ENCODE peak calls at places on chromosomes 12 and 14, in ten cellular contexts. One of them, this sample, is unnamed.

GRCh38 chr14:70890842-70891442 is 16.3 kb upstream of the PCNX1 start:
- DNase-seq in CD8-positive, alpha-beta T cell: no peak
- DNase-seq in astrocyte of the spinal cord: no peak
- DNase-seq in fibroblast of lung: no peak
- DNase-seq in heart right ventricle: no peak
- DNase-seq in uterus: no peak
- DNase-seq in ascending aorta: no peak
- DNase-seq in H1: no peak
- DNase-seq in fibroblast of mammary gland: no peak
- DNase-seq in foreskin fibroblast: no peak
- DNase-seq in this sample: no peak

GRCh38 chr12:77087427-77087826 is 22.1 kb upstream of the E2F7 start:
- DNase-seq in CD8-positive, alpha-beta T cell: no peak
- DNase-seq in astrocyte of the spinal cord: peak; percentile 96
- DNase-seq in fibroblast of lung: peak; percentile 95
- DNase-seq in heart right ventricle: no peak
- DNase-seq in uterus: no peak
- DNase-seq in ascending aorta: no peak
- DNase-seq in H1: no peak
- DNase-seq in fibroblast of mammary gland: peak; percentile 93
- DNase-seq in foreskin fibroblast: no peak
- DNase-seq in this sample: no peak

GRCh38 chr12:80763874-80764273 is 47.2 kb downstream of the MYF5 start:
- DNase-seq in CD8-positive, alpha-beta T cell: no peak
- DNase-seq in astrocyte of the spinal cord: peak; percentile 78
- DNase-seq in fibroblast of lung: peak; percentile 81
- DNase-seq in heart right ventricle: no peak
- DNase-seq in uterus: no peak
- DNase-seq in ascending aorta: no peak
- DNase-seq in H1: no peak
- DNase-seq in fibroblast of mammary gland: peak; percentile 83
- DNase-seq in foreskin fibroblast: peak; percentile 35
- DNase-seq in this sample: peak; percentile 70

GRCh38 chr12:81015510-81015909 is 62.4 kb upstream of the ACSS3 start:
- DNase-seq in CD8-positive, alpha-beta T cell: no peak
- DNase-seq in astrocyte of the spinal cord: no peak
- DNase-seq in fibroblast of lung: no peak
- DNase-seq in heart right ventricle: no peak
- DNase-seq in uterus: no peak
- DNase-seq in ascending aorta: no peak
- DNase-seq in H1: no peak
- DNase-seq in fibroblast of mammary gland: no peak
- DNase-seq in foreskin fibroblast: no peak
- DNase-seq in this sample: no peak

GRCh38 chr12:66763453-66763852 is 84.6 kb upstream of the GRIP1 start:
- DNase-seq in CD8-positive, alpha-beta T cell: no peak
- DNase-seq in astrocyte of the spinal cord: no peak
- DNase-seq in fibroblast of lung: no peak
- DNase-seq in heart right ventricle: no peak
- DNase-seq in uterus: no peak
- DNase-seq in ascending aorta: no peak
- DNase-seq in H1: no peak
- DNase-seq in fibroblast of mammary gland: no peak
- DNase-seq in foreskin fibroblast: no peak
- DNase-seq in this sample: no peak

GRCh38 chr14:59277659-59278058 is 89.2 kb downstream of the DAAM1 start:
- DNase-seq in CD8-positive, alpha-beta T cell: no peak
- DNase-seq in astrocyte of the spinal cord: peak; percentile 51
- DNase-seq in fibroblast of lung: no peak
- DNase-seq in heart right ventricle: no peak
- DNase-seq in uterus: no peak
- DNase-seq in ascending aorta: no peak
- DNase-seq in H1: no peak
- DNase-seq in fibroblast of mammary gland: peak; percentile 58
- DNase-seq in foreskin fibroblast: no peak
- DNase-seq in this sample: peak; percentile 16

GRCh38 chr12:78186670-78187069 is 356.0 kb downstream of the NAV3 start:
- DNase-seq in CD8-positive, alpha-beta T cell: no peak
- DNase-seq in astrocyte of the spinal cord: no peak
- DNase-seq in fibroblast of lung: no peak
- DNase-seq in heart right ventricle: no peak
- DNase-seq in uterus: no peak
- DNase-seq in ascending aorta: no peak
- DNase-seq in H1: no peak
- DNase-seq in fibroblast of mammary gland: no peak
- DNase-seq in foreskin fibroblast: no peak
- DNase-seq in this sample: no peak

GRCh38 chr12:13627536-13627935 is 353.9 kb downstream of the GRIN2B start:
- DNase-seq in CD8-positive, alpha-beta T cell: no peak
- DNase-seq in astrocyte of the spinal cord: no peak
- DNase-seq in fibroblast of lung: no peak
- DNase-seq in heart right ventricle: no peak
- DNase-seq in uterus: no peak
- DNase-seq in ascending aorta: no peak
- DNase-seq in H1: no peak
- DNase-seq in fibroblast of mammary gland: no peak
- DNase-seq in foreskin fibroblast: no peak
- DNase-seq in this sample: no peak

GRCh38 chr12:68612245-68612644 is 1.5 kb downstream of the RAP1B start:
- DNase-seq in CD8-positive, alpha-beta T cell: no peak
- DNase-seq in astrocyte of the spinal cord: peak; percentile 32
- DNase-seq in fibroblast of lung: peak; percentile 41
- DNase-seq in heart right ventricle: no peak
- DNase-seq in uterus: no peak
- DNase-seq in ascending aorta: no peak
- DNase-seq in H1: no peak
- DNase-seq in fibroblast of mammary gland: peak; percentile 52
- DNase-seq in foreskin fibroblast: no peak
- DNase-seq in this sample: peak; percentile 30
- H3K4me3 ChIP-seq in CD8-positive, alpha-beta T cell: peak overlapping the region; percentile 95
- H3K4me3 ChIP-seq in astrocyte of the spinal cord: peak overlapping the region; percentile 95
- H3K4me3 ChIP-seq in fibroblast of lung: peak overlapping the region; percentile 87
- H3K4me3 ChIP-seq in heart right ventricle: peak overlapping the region; percentile 86
- H3K4me3 ChIP-seq in uterus: peak overlapping the region; percentile 77
- H3K4me3 ChIP-seq in ascending aorta: peak overlapping the region; percentile 84
- H3K4me3 ChIP-seq in H1: peak overlapping the region; percentile 84
- H3K4me3 ChIP-seq in fibroblast of mammary gland: peak overlapping the region; percentile 92
- H3K4me3 ChIP-seq in foreskin fibroblast: peak overlapping the region; percentile 77
- H3K4me3 ChIP-seq in this sample: peak overlapping the region; percentile 79

GRCh38 chr12:10182662-10183061 is 3.8 kb downstream of the TMEM52B start:
- DNase-seq in CD8-positive, alpha-beta T cell: no peak
- DNase-seq in astrocyte of the spinal cord: peak; percentile 34
- DNase-seq in fibroblast of lung: peak; percentile 95
- DNase-seq in heart right ventricle: no peak
- DNase-seq in uterus: no peak
- DNase-seq in ascending aorta: no peak
- DNase-seq in H1: no peak
- DNase-seq in fibroblast of mammary gland: peak; percentile 94
- DNase-seq in foreskin fibroblast: peak; percentile 69
- DNase-seq in this sample: no peak
- TF ChIP-seq CTCF in CD8-positive, alpha-beta T cell: no peak
- TF ChIP-seq CTCF in astrocyte of the spinal cord: no peak
- TF ChIP-seq CTCF in fibroblast of lung: no peak
- TF ChIP-seq CTCF in heart right ventricle: no peak
- TF ChIP-seq CTCF in uterus: no peak
- TF ChIP-seq CTCF in ascending aorta: no peak
- TF ChIP-seq CTCF in H1: no peak
- TF ChIP-seq CTCF in fibroblast of mammary gland: no peak
- TF ChIP-seq CTCF in foreskin fibroblast: no peak
- TF ChIP-seq CTCF in this sample: no peak

DNA sequence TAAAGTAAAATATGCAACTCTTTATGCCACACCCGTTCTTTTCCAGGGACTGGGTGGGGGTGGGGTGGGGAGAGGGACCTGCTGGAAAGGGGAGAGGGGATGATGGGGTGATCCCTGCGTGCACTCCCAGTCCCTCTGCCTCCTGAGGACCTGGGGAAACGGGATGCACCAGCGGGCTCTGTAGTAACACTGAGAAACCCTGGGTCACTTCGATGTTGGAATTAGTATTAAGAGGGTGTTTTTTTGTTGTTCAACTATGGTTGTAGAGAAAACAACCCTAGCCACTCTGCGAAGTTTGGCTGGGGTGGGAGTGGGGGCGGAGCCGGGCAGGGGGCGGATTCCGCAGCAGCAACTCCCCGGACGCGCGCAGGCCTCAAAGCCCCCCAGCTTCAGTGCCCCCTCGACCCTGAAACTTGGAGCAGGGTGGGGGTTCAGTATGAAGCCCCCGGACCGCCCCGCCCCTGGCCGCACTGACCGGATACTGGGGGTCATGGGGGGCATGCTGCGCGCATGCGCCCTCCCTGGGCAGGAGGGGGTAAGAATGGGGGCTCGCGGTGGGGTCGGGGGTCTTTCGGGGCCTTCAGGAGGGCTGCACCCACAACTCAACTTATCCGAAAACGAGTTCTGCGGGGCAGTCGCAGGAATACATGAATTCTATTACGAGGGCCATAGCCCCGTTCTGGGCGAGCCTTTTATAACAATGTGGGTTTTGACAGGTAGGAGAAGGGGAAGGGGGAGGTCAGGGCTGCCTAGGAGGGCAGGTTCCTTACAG is 1.3 kb upstream of the ARHGEF25 start:
- DNase-seq in CD8-positive, alpha-beta T cell: no peak
- DNase-seq in astrocyte of the spinal cord: no peak
- DNase-seq in fibroblast of lung: no peak
- DNase-seq in heart right ventricle: peak; percentile 57
- DNase-seq in uterus: peak; percentile 61
- DNase-seq in ascending aorta: no peak
- DNase-seq in H1: no peak
- DNase-seq in fibroblast of mammary gland: no peak
- DNase-seq in foreskin fibroblast: no peak
- DNase-seq in this sample: no peak
- H3K4me3 ChIP-seq in CD8-positive, alpha-beta T cell: peak overlapping the region; percentile 36
- H3K4me3 ChIP-seq in astrocyte of the spinal cord: no peak overlapping the region
- H3K4me3 ChIP-seq in fibroblast of lung: peak overlapping the region; percentile 70
- H3K4me3 ChIP-seq in heart right ventricle: peak overlapping the region; percentile 77
- H3K4me3 ChIP-seq in uterus: peak overlapping the region; percentile 70
- H3K4me3 ChIP-seq in ascending aorta: peak overlapping the region; percentile 70
- H3K4me3 ChIP-seq in H1: peak overlapping the region; percentile 73
- H3K4me3 ChIP-seq in fibroblast of mammary gland: peak overlapping the region; percentile 57
- H3K4me3 ChIP-seq in foreskin fibroblast: no peak overlapping the region
- H3K4me3 ChIP-seq in this sample: no peak overlapping the region

GRCh38 chr12:31835276-31835882 is 106.6 kb upstream of the AMN1 start:
- DNase-seq in CD8-positive, alpha-beta T cell: no peak
- DNase-seq in astrocyte of the spinal cord: no peak
- DNase-seq in fibroblast of lung: no peak
- DNase-seq in heart right ventricle: no peak
- DNase-seq in uterus: no peak
- DNase-seq in ascending aorta: no peak
- DNase-seq in H1: no peak
- DNase-seq in fibroblast of mammary gland: no peak
- DNase-seq in foreskin fibroblast: no peak
- DNase-seq in this sample: peak; percentile 43
- TF ChIP-seq CTCF in CD8-positive, alpha-beta T cell: no peak
- TF ChIP-seq CTCF in astrocyte of the spinal cord: no peak
- TF ChIP-seq CTCF in fibroblast of lung: no peak
- TF ChIP-seq CTCF in heart right ventricle: no peak
- TF ChIP-seq CTCF in uterus: no peak
- TF ChIP-seq CTCF in ascending aorta: no peak
- TF ChIP-seq CTCF in H1: no peak
- TF ChIP-seq CTCF in fibroblast of mammary gland: no peak
- TF ChIP-seq CTCF in foreskin fibroblast: no peak
- TF ChIP-seq CTCF in this sample: no peak

GRCh38 chr14:22481546-22481945 is 107.5 kb downstream of the DAD1 start:
- DNase-seq in CD8-positive, alpha-beta T cell: no peak
- DNase-seq in astrocyte of the spinal cord: no peak
- DNase-seq in fibroblast of lung: no peak
- DNase-seq in heart right ventricle: no peak
- DNase-seq in uterus: no peak
- DNase-seq in ascending aorta: no peak
- DNase-seq in H1: no peak
- DNase-seq in fibroblast of mammary gland: no peak
- DNase-seq in foreskin fibroblast: no peak
- DNase-seq in this sample: no peak

GRCh38 chr14:22479781-22480464 is 109.1 kb downstream of the DAD1 start:
- DNase-seq in CD8-positive, alpha-beta T cell: no peak
- DNase-seq in astrocyte of the spinal cord: no peak
- DNase-seq in fibroblast of lung: no peak
- DNase-seq in heart right ventricle: no peak
- DNase-seq in uterus: no peak
- DNase-seq in ascending aorta: no peak
- DNase-seq in H1: no peak
- DNase-seq in fibroblast of mammary gland: no peak
- DNase-seq in foreskin fibroblast: no peak
- DNase-seq in this sample: no peak

GRCh38 chr14:22483863-22484593 is 105.0 kb downstream of the DAD1 start:
- DNase-seq in CD8-positive, alpha-beta T cell: no peak
- DNase-seq in astrocyte of the spinal cord: peak; percentile 67
- DNase-seq in fibroblast of lung: no peak
- DNase-seq in heart right ventricle: no peak
- DNase-seq in uterus: no peak
- DNase-seq in ascending aorta: no peak
- DNase-seq in H1: no peak
- DNase-seq in fibroblast of mammary gland: peak; percentile 18
- DNase-seq in foreskin fibroblast: no peak
- DNase-seq in this sample: peak; percentile 76

GRCh38 chr14:22482782-22483553 is 106.1 kb downstream of the DAD1 start:
- DNase-seq in CD8-positive, alpha-beta T cell: no peak
- DNase-seq in astrocyte of the spinal cord: no peak
- DNase-seq in fibroblast of lung: no peak
- DNase-seq in heart right ventricle: no peak
- DNase-seq in uterus: no peak
- DNase-seq in ascending aorta: no peak
- DNase-seq in H1: no peak
- DNase-seq in fibroblast of mammary gland: no peak
- DNase-seq in foreskin fibroblast: no peak
- DNase-seq in this sample: peak; percentile 35

GRCh38 chr14:22482085-22482694 is 106.8 kb downstream of the DAD1 start:
- DNase-seq in CD8-positive, alpha-beta T cell: no peak
- DNase-seq in astrocyte of the spinal cord: no peak
- DNase-seq in fibroblast of lung: no peak
- DNase-seq in heart right ventricle: no peak
- DNase-seq in uterus: no peak
- DNase-seq in ascending aorta: no peak
- DNase-seq in H1: no peak
- DNase-seq in fibroblast of mammary gland: no peak
- DNase-seq in foreskin fibroblast: no peak
- DNase-seq in this sample: peak; percentile 58
- H3K4me3 ChIP-seq in CD8-positive, alpha-beta T cell: no peak overlapping the region
- H3K4me3 ChIP-seq in astrocyte of the spinal cord: no peak overlapping the region
- H3K4me3 ChIP-seq in fibroblast of lung: no peak overlapping the region
- H3K4me3 ChIP-seq in heart right ventricle: no peak overlapping the region
- H3K4me3 ChIP-seq in uterus: no peak overlapping the region
- H3K4me3 ChIP-seq in ascending aorta: no peak overlapping the region
- H3K4me3 ChIP-seq in H1: no peak overlapping the region
- H3K4me3 ChIP-seq in fibroblast of mammary gland: no peak overlapping the region
- H3K4me3 ChIP-seq in foreskin fibroblast: no peak overlapping the region
- H3K4me3 ChIP-seq in this sample: peak overlapping the region; percentile 65